ENCODE peak calls at places on chromosome 10, in four cellular contexts. U is Ammon's horn, A is OCI-LY7, O is sigmoid colon. D is an unnamed sample.

GRCh38 chr10:133275683-133276092 is 980 bp downstream of the ADAM8 start:
- DNase-seq in U (no peak), A (peak), O (no peak), D (no peak)

GRCh38 chr10:69583106-69583505 is 9.9 kb upstream of the NEUROG3 start:
- DNase-seq in U (no peak), A (no peak), O (no peak), D (no peak)

GRCh38 chr10:76981251-76981650 is 656.4 kb downstream of the KCNMA1 start:
- DNase-seq in U (no peak), A (no peak), O (no peak), D (no peak)

GRCh38 chr10:97673736-97674525 is 13.1 kb downstream of the AVPI1 start:
- DNase-seq in U (peak), A (no peak), O (no peak), D (peak)

GRCh38 chr10:6406220-6407033 is 173.6 kb downstream of the PRKCQ start:
- DNase-seq in U (no peak), A (peak), O (no peak), D (no peak)

GRCh38 chr10:129800-130199 is 5.5 kb upstream of the ZMYND11 start:
- DNase-seq in U (peak), A (no peak), O (no peak), D (no peak)

GRCh38 chr10:95693331-95693667 is 428 bp downstream of the TCTN3 start:
- DNase-seq in U (no peak), A (peak), O (no peak), D (no peak)

GRCh38 chr10:103598654-103599115 is 105.2 kb downstream of the NEURL1 start:
- DNase-seq in U (peak), A (peak), O (no peak), D (no peak)

GRCh38 chr10:43879162-43879561 is 230.5 kb upstream of the ZNF32 start:
- DNase-seq in U (no peak), A (no peak), O (no peak), D (no peak)